ENCODE peak calls at places on chromosomes 2 and 18, in nine cellular contexts. R is progenitor cell of endocrine pancreas; X is activated T-helper 1 cell treated with Interleukin-2 at 50 U/mL for 16 hours; H is HFFc6; W is Caki2; M is NCI-H2029 treated with DMSO at 0.1 percent for 48 hours; I is NCI-H748 treated with DMSO at 0.1 percent for 48 hours; Q is CD8-positive, alpha-beta T cell; B is naive thymus-derived CD4-positive, alpha-beta T cell. Y is an unnamed sample.

GRCh38 chr2:96116879-96117533 is 635 bp upstream of the ADRA2B start:
- DNase-seq in B (peak), M (no peak), H (no peak), W (peak), I (no peak), Q (peak), X (peak), R (peak), Y (peak)

GRCh38 chr18:45702871-45703270 is 21.1 kb upstream of the SLC14A1 start:
- DNase-seq in M (no peak), H (no peak), B (no peak), X (no peak), W (no peak), Q (no peak), I (no peak), R (no peak), Y (no peak)

GRCh38 chr2:104794416-104794815 is 59.5 kb upstream of the POU3F3 start:
- DNase-seq in I (no peak), B (no peak), M (no peak), W (no peak), R (no peak), X (no peak), H (no peak), Q (no peak), Y (no peak)

GRCh38 chr18:61972389-61973264 is 79.8 kb upstream of the RNF152 start:
- DNase-seq in B (no peak), Q (no peak), M (peak), I (no peak), H (no peak), W (no peak), R (no peak), X (no peak), Y (peak)

GRCh38 chr2:201931955-201932354 is 101.7 kb upstream of the FZD7 start:
- DNase-seq in X (no peak), R (no peak), Q (no peak), H (peak), M (no peak), I (no peak), W (peak), B (no peak), Y (no peak)

GRCh38 chr2:217471329-217471728 is 531.5 kb downstream of the TNS1 start:
- DNase-seq in X (no peak), M (no peak), H (peak), B (no peak), I (no peak), R (no peak), W (no peak), Q (no peak), Y (no peak)

GRCh38 chr2:174581543-174581942 is 16.1 kb downstream of the WIPF1 start:
- DNase-seq in W (no peak), Q (no peak), B (no peak), H (no peak), R (no peak), I (no peak), M (no peak), X (no peak), Y (no peak)

GRCh38 chr2:203061346-203061745 is 46.7 kb downstream of the NBEAL1 start:
- DNase-seq in W (peak), I (no peak), H (peak), X (no peak), M (no peak), Q (no peak), B (no peak), R (no peak), Y (no peak)

GRCh38 chr2:232434563-232435374 is 21.2 kb upstream of the ALPI start:
- DNase-seq in B (no peak), Q (no peak), H (no peak), X (no peak), W (no peak), R (no peak), M (no peak), I (no peak), Y (no peak)

GRCh38 chr18:63303562-63303961 is 16.0 kb downstream of the BCL2 start:
- DNase-seq in I (no peak), B (no peak), R (no peak), M (no peak), Q (no peak), H (no peak), W (no peak), X (no peak), Y (no peak)

GRCh38 chr2:48345176-48345575 is 184.8 kb upstream of the STON1 start:
- DNase-seq in R (no peak), H (no peak), B (no peak), W (no peak), X (no peak), M (no peak), Q (no peak), I (no peak), Y (no peak)